ENCODE peak calls at places on chromosome 5, in eight cellular contexts. One of them, this sample, is unnamed.

GRCh38 chr5:158957196-158957595 is 142.5 kb downstream of the EBF1 start:
- DNase-seq in iPS-NIHi11: no peak
- DNase-seq in fibroblast of pulmonary artery: no peak
- DNase-seq in NCI-H345: no peak
- DNase-seq in amygdala: no peak
- DNase-seq in CD8-positive, alpha-beta memory T cell: no peak
- DNase-seq in GM03348: no peak
- DNase-seq in MV-4-11: no peak
- DNase-seq in this sample: no peak

GRCh38 chr5:140043508-140043872 is 391 bp upstream of the NRG2 start:
- DNase-seq in amygdala: peak; percentile 67
- DNase-seq in iPS-NIHi11: peak; percentile 74
- DNase-seq in GM03348: no peak
- DNase-seq in NCI-H345: peak; percentile 34
- DNase-seq in fibroblast of pulmonary artery: no peak
- DNase-seq in MV-4-11: no peak
- DNase-seq in CD8-positive, alpha-beta memory T cell: no peak
- DNase-seq in this sample: no peak

GRCh38 chr5:116578676-116579075 is 4.1 kb upstream of the SEMA6A start:
- DNase-seq in GM03348: no peak
- DNase-seq in CD8-positive, alpha-beta memory T cell: no peak
- DNase-seq in fibroblast of pulmonary artery: no peak
- DNase-seq in iPS-NIHi11: no peak
- DNase-seq in MV-4-11: no peak
- DNase-seq in NCI-H345: no peak
- DNase-seq in amygdala: no peak
- DNase-seq in this sample: no peak

GRCh38 chr5:34891981-34892380 is 23.3 kb downstream of the RAD1 start:
- DNase-seq in CD8-positive, alpha-beta memory T cell: no peak
- DNase-seq in fibroblast of pulmonary artery: peak; percentile 74
- DNase-seq in NCI-H345: no peak
- DNase-seq in amygdala: no peak
- DNase-seq in iPS-NIHi11: no peak
- DNase-seq in GM03348: peak; percentile 77
- DNase-seq in MV-4-11: no peak
- DNase-seq in this sample: no peak

GRCh38 chr5:132480546-132481242 is 9.9 kb downstream of the IRF1 start:
- DNase-seq in fibroblast of pulmonary artery: no peak
- DNase-seq in iPS-NIHi11: no peak
- DNase-seq in GM03348: no peak
- DNase-seq in CD8-positive, alpha-beta memory T cell: peak; percentile 21
- DNase-seq in MV-4-11: no peak
- DNase-seq in amygdala: no peak
- DNase-seq in NCI-H345: no peak
- DNase-seq in this sample: no peak

GRCh38 chr5:67094476-67095300 is 101.9 kb downstream of the CD180 start:
- DNase-seq in NCI-H345: no peak
- DNase-seq in amygdala: no peak
- DNase-seq in CD8-positive, alpha-beta memory T cell: no peak
- DNase-seq in fibroblast of pulmonary artery: peak; percentile 71
- DNase-seq in GM03348: peak; percentile 16
- DNase-seq in iPS-NIHi11: peak; percentile 29
- DNase-seq in MV-4-11: no peak
- DNase-seq in this sample: peak; percentile 66

GRCh38 chr5:180251141-180251540 is 40.7 kb downstream of the MAPK9 start:
- DNase-seq in CD8-positive, alpha-beta memory T cell: no peak
- DNase-seq in iPS-NIHi11: no peak
- DNase-seq in MV-4-11: no peak
- DNase-seq in amygdala: no peak
- DNase-seq in GM03348: no peak
- DNase-seq in NCI-H345: no peak
- DNase-seq in fibroblast of pulmonary artery: no peak
- DNase-seq in this sample: no peak

GRCh38 chr5:74798977-74799911 is 32.2 kb downstream of the NSA2 start:
- DNase-seq in iPS-NIHi11: no peak
- DNase-seq in amygdala: peak; percentile 37
- DNase-seq in CD8-positive, alpha-beta memory T cell: no peak
- DNase-seq in GM03348: no peak
- DNase-seq in NCI-H345: no peak
- DNase-seq in MV-4-11: no peak
- DNase-seq in fibroblast of pulmonary artery: no peak
- DNase-seq in this sample: peak; percentile 86

GRCh38 chr5:131545856-131546255 is 89.2 kb downstream of the RAPGEF6 start:
- DNase-seq in amygdala: no peak
- DNase-seq in MV-4-11: no peak
- DNase-seq in fibroblast of pulmonary artery: peak; percentile 39
- DNase-seq in NCI-H345: no peak
- DNase-seq in CD8-positive, alpha-beta memory T cell: no peak
- DNase-seq in GM03348: peak; percentile 65
- DNase-seq in iPS-NIHi11: no peak
- DNase-seq in this sample: no peak

GRCh38 chr5:91135475-91136248 is 247.5 kb downstream of the ARRDC3 start:
- DNase-seq in iPS-NIHi11: no peak
- DNase-seq in GM03348: no peak
- DNase-seq in amygdala: no peak
- DNase-seq in MV-4-11: no peak
- DNase-seq in fibroblast of pulmonary artery: no peak
- DNase-seq in NCI-H345: no peak
- DNase-seq in CD8-positive, alpha-beta memory T cell: no peak
- DNase-seq in this sample: peak; percentile 56

GRCh38 chr5:174520420-174521396 is 203.7 kb upstream of the MSX2 start:
- DNase-seq in MV-4-11: no peak
- DNase-seq in NCI-H345: no peak
- DNase-seq in fibroblast of pulmonary artery: no peak
- DNase-seq in iPS-NIHi11: peak; percentile 70
- DNase-seq in CD8-positive, alpha-beta memory T cell: no peak
- DNase-seq in amygdala: no peak
- DNase-seq in GM03348: no peak
- DNase-seq in this sample: peak; percentile 99

GRCh38 chr5:122111513-122111912 is 17.8 kb upstream of the ZNF474 start:
- DNase-seq in NCI-H345: no peak
- DNase-seq in iPS-NIHi11: no peak
- DNase-seq in fibroblast of pulmonary artery: no peak
- DNase-seq in amygdala: no peak
- DNase-seq in MV-4-11: no peak
- DNase-seq in GM03348: no peak
- DNase-seq in CD8-positive, alpha-beta memory T cell: no peak
- DNase-seq in this sample: no peak

GRCh38 chr5:96004087-96004486 is 42.4 kb upstream of the ELL2 start:
- DNase-seq in NCI-H345: no peak
- DNase-seq in CD8-positive, alpha-beta memory T cell: no peak
- DNase-seq in fibroblast of pulmonary artery: no peak
- DNase-seq in iPS-NIHi11: no peak
- DNase-seq in GM03348: no peak
- DNase-seq in amygdala: no peak
- DNase-seq in MV-4-11: no peak
- DNase-seq in this sample: no peak

GRCh38 chr5:89954901-89955300 is 454.7 kb downstream of the CETN3 start:
- DNase-seq in CD8-positive, alpha-beta memory T cell: no peak
- DNase-seq in NCI-H345: no peak
- DNase-seq in fibroblast of pulmonary artery: no peak
- DNase-seq in GM03348: no peak
- DNase-seq in amygdala: no peak
- DNase-seq in iPS-NIHi11: no peak
- DNase-seq in MV-4-11: no peak
- DNase-seq in this sample: no peak

GRCh38 chr5:176778921-176779465 is 31.4 kb upstream of the UNC5A start:
- DNase-seq in NCI-H345: no peak
- DNase-seq in fibroblast of pulmonary artery: no peak
- DNase-seq in CD8-positive, alpha-beta memory T cell: no peak
- DNase-seq in GM03348: no peak
- DNase-seq in MV-4-11: no peak
- DNase-seq in amygdala: no peak
- DNase-seq in iPS-NIHi11: no peak
- DNase-seq in this sample: peak; percentile 22

GRCh38 chr5:31106742-31107546 is 86.5 kb upstream of the CDH6 start:
- DNase-seq in NCI-H345: peak; percentile 69
- DNase-seq in GM03348: peak; percentile 24
- DNase-seq in MV-4-11: no peak
- DNase-seq in iPS-NIHi11: peak; percentile 42
- DNase-seq in CD8-positive, alpha-beta memory T cell: no peak
- DNase-seq in fibroblast of pulmonary artery: peak; percentile 53
- DNase-seq in amygdala: no peak
- DNase-seq in this sample: no peak

GRCh38 chr5:119022017-119022745 is 33.8 kb upstream of the DTWD2 start:
- DNase-seq in GM03348: peak; percentile 62
- DNase-seq in fibroblast of pulmonary artery: peak; percentile 70
- DNase-seq in NCI-H345: no peak
- DNase-seq in MV-4-11: peak; percentile 46
- DNase-seq in iPS-NIHi11: peak; percentile 41
- DNase-seq in CD8-positive, alpha-beta memory T cell: peak; percentile 33
- DNase-seq in amygdala: no peak
- DNase-seq in this sample: no peak

GRCh38 chr5:153816870-153817269 is 221.8 kb downstream of the FAM114A2 start:
- DNase-seq in iPS-NIHi11: no peak
- DNase-seq in NCI-H345: no peak
- DNase-seq in MV-4-11: no peak
- DNase-seq in fibroblast of pulmonary artery: no peak
- DNase-seq in GM03348: no peak
- DNase-seq in CD8-positive, alpha-beta memory T cell: no peak
- DNase-seq in amygdala: no peak
- DNase-seq in this sample: no peak

GRCh38 chr5:17218353-17219005 is 1.0 kb downstream of the BASP1 start:
- DNase-seq in GM03348: peak; percentile 70
- DNase-seq in amygdala: no peak
- DNase-seq in fibroblast of pulmonary artery: peak; percentile 80
- DNase-seq in iPS-NIHi11: no peak
- DNase-seq in MV-4-11: no peak
- DNase-seq in CD8-positive, alpha-beta memory T cell: no peak
- DNase-seq in NCI-H345: peak; percentile 60
- DNase-seq in this sample: peak; percentile 60

GRCh38 chr5:177474845-177475562 is 1.6 kb upstream of the DBN1 start:
- DNase-seq in CD8-positive, alpha-beta memory T cell: no peak
- DNase-seq in NCI-H345: no peak
- DNase-seq in fibroblast of pulmonary artery: no peak
- DNase-seq in GM03348: no peak
- DNase-seq in amygdala: no peak
- DNase-seq in iPS-NIHi11: no peak
- DNase-seq in MV-4-11: no peak
- DNase-seq in this sample: no peak

GRCh38 chr5:102296229-102296817 is at the start of gene SLCO4C1:
- DNase-seq in iPS-NIHi11: peak; percentile 85
- DNase-seq in amygdala: peak; percentile 32
- DNase-seq in MV-4-11: peak; percentile 86
- DNase-seq in GM03348: peak; percentile 32
- DNase-seq in fibroblast of pulmonary artery: peak; percentile 4
- DNase-seq in CD8-positive, alpha-beta memory T cell: peak; percentile 39
- DNase-seq in NCI-H345: peak; percentile 89
- DNase-seq in this sample: peak; percentile 97

GRCh38 chr5:1179383-1179715 is 22.0 kb upstream of the SLC6A19 start:
- DNase-seq in iPS-NIHi11: no peak
- DNase-seq in NCI-H345: no peak
- DNase-seq in fibroblast of pulmonary artery: no peak
- DNase-seq in amygdala: no peak
- DNase-seq in GM03348: no peak
- DNase-seq in MV-4-11: no peak
- DNase-seq in CD8-positive, alpha-beta memory T cell: no peak
- DNase-seq in this sample: no peak

GRCh38 chr5:137753986-137754235 is 252 bp downstream of the HNRNPA0 start:
- DNase-seq in GM03348: no peak
- DNase-seq in fibroblast of pulmonary artery: no peak
- DNase-seq in CD8-positive, alpha-beta memory T cell: no peak
- DNase-seq in iPS-NIHi11: no peak
- DNase-seq in NCI-H345: peak; percentile 43
- DNase-seq in amygdala: no peak
- DNase-seq in MV-4-11: no peak
- DNase-seq in this sample: no peak

GRCh38 chr5:143657814-143658395 is 154.1 kb upstream of the HMHB1 start:
- DNase-seq in CD8-positive, alpha-beta memory T cell: no peak
- DNase-seq in NCI-H345: peak; percentile 99
- DNase-seq in amygdala: no peak
- DNase-seq in MV-4-11: peak; percentile 66
- DNase-seq in fibroblast of pulmonary artery: no peak
- DNase-seq in GM03348: no peak
- DNase-seq in iPS-NIHi11: no peak
- DNase-seq in this sample: no peak